ENCODE peak calls at places on chromosomes 11 and 22, in seven cellular contexts. L is transverse colon; A is spleen; T is upper lobe of left lung; C is fibroblast of lung; X is CD8-positive, alpha-beta memory T cell; G is endothelial cell of umbilical vein. W is an unnamed sample. For H3K9me3 and H3K27me3, the result is how much of the 10 kb centered on the place peaks cover.

GRCh38 chr11:9823439-9823838 is 159.6 kb downstream of the SWAP70 start:
- DNase-seq in L (no peak), A (no peak), T (no peak), C (no peak), X (no peak), G (no peak), W (no peak)

GRCh38 chr11:95688015-95688414 is 101.6 kb downstream of the FAM76B start:
- DNase-seq in L (no peak), A (no peak), T (no peak), C (no peak), X (no peak), G (no peak), W (no peak)

GRCh38 chr11:10432971-10433370 is 22.1 kb upstream of the AMPD3 start:
- DNase-seq in L (no peak), A (no peak), T (no peak), C (no peak), X (no peak), G (no peak), W (no peak)

GRCh38 chr11:45556851-45557707 is 108.3 kb downstream of the CHST1 start:
- DNase-seq in L (no peak), A (no peak), T (no peak), C (peak), X (no peak), G (no peak), W (peak)

GRCh38 chr11:117554601-117555333 is 227.1 kb downstream of the CEP164 start:
- DNase-seq in L (no peak), A (peak), T (peak), C (no peak), X (no peak), G (no peak), W (no peak)

GRCh38 chr11:11946180-11946579 is 62.2 kb downstream of the DKK3 start:
- DNase-seq in L (no peak), A (no peak), T (no peak), C (peak), X (no peak), G (no peak), W (no peak)

GRCh38 chr11:34176980-34177319 is 71.5 kb downstream of the NAT10 start:
- DNase-seq in L (no peak), A (no peak), T (no peak), C (no peak), X (no peak), G (no peak), W (peak)

GRCh38 chr22:32202539-32203180 is 2.2 kb downstream of the RFPL2 start:
- DNase-seq in L (peak), A (no peak), T (peak), C (peak), X (no peak), G (peak), W (peak)

GRCh38 chr11:31943056-31943780 is 132.1 kb upstream of the PAX6 start:
- DNase-seq in L (no peak), A (no peak), T (no peak), C (no peak), X (no peak), G (no peak), W (no peak)

GRCh38 chr11:126424471-126425039 is 69.1 kb downstream of the ST3GAL4 start:
- DNase-seq in L (no peak), A (peak), T (no peak), C (no peak), X (no peak), G (no peak), W (no peak)

GRCh38 chr11:32581556-32581955 is 2.1 kb upstream of the EIF3M start:
- DNase-seq in L (no peak), A (no peak), T (no peak), C (no peak), X (no peak), G (no peak), W (no peak)

GRCh38 chr22:36294293-36294620 is 41.3 kb downstream of the APOL1 start:
- DNase-seq in L (no peak), A (peak), T (no peak), C (no peak), X (peak), G (no peak), W (no peak)
- H3K9me3 ChIP-seq in L (under half), A (under half), T (under half), C (under half), X (under half), G (under half), W (under half)

DNA sequence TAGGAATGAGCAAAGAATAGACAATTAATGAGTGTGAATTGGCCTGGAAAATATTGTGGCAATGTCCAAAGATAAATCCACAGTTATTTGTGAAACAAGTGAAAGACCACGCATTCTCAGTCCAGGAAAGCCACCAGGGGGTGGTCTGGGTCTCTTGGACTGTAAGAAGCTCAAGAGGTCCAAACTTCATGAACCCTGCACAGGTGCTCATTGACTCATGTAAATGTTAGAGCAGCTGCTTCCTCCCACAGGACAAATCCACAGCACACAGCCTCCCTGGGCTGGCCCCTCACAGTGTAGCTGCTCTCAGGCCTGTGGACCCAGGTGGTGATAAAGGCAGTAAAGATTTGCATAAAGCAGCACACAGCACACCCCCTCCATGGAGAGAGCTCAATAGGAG is 114.0 kb downstream of the ZNF280B start:
- DNase-seq in L (peak), A (peak), T (no peak), C (no peak), X (peak), G (no peak), W (no peak)
- H3K27me3 ChIP-seq in L (under half), A (under half), T (under half), C (under half), X (under half), G (under half), W (under half)

GRCh38 chr11:115213007-115213406 is 291.2 kb downstream of the CADM1 start:
- DNase-seq in L (no peak), A (no peak), T (no peak), C (no peak), X (no peak), G (no peak), W (no peak)

GRCh38 chr11:115214644-115215305 is 289.4 kb downstream of the CADM1 start:
- DNase-seq in L (no peak), A (no peak), T (no peak), C (no peak), X (no peak), G (no peak), W (no peak)

GRCh38 chr11:115217726-115218311 is 286.4 kb downstream of the CADM1 start:
- DNase-seq in L (no peak), A (no peak), T (no peak), C (peak), X (no peak), G (no peak), W (no peak)

GRCh38 chr11:115219378-115219777 is 284.8 kb downstream of the CADM1 start:
- DNase-seq in L (no peak), A (no peak), T (no peak), C (no peak), X (no peak), G (no peak), W (no peak)

GRCh38 chr11:115215694-115216615 is 288.3 kb downstream of the CADM1 start:
- DNase-seq in L (no peak), A (no peak), T (no peak), C (no peak), X (no peak), G (no peak), W (peak)
- H3K4me3 ChIP-seq in L (no peak), A (no peak), T (no peak), C (no peak), X (no peak), G (no peak), W (no peak)

DNA sequence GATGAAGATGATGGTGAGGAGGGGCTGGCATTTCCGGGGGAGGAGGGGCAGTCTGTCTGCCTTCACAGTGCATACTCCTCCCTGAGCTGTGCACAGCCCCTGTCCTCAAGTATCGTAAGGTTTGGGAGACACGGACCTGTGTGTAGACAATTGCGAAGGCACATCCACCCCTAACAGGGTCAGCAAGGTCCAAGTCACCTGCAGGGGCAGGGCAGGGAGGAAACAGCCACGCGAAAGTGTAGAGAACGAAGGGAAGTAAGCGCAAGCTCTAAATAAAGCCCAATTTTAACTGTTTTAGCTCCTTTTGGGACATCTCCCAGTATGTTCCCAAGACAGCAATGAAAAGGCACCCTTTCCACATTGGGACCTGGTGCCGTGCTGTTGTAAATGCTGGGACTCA is 448.2 kb downstream of the TBC1D22A start:
- DNase-seq in L (no peak), A (peak), T (no peak), C (no peak), X (peak), G (no peak), W (no peak)
- H3K9me3 ChIP-seq in L (under half), A (under half), T (under half), C (under half), X (under half), G (under half), W (under half)

GRCh38 chr11:20157768-20158167 is 2.5 kb downstream of the DBX1 start:
- DNase-seq in L (no peak), A (no peak), T (no peak), C (no peak), X (no peak), G (no peak), W (no peak)

GRCh38 chr11:20161230-20161918 is 1.1 kb upstream of the DBX1 start:
- DNase-seq in L (no peak), A (no peak), T (no peak), C (peak), X (no peak), G (no peak), W (peak)

GRCh38 chr11:20158597-20159257 is 1.5 kb downstream of the DBX1 start:
- DNase-seq in L (peak), A (no peak), T (peak), C (peak), X (no peak), G (peak), W (peak)

GRCh38 chr11:20160425-20161229 is at the start of gene DBX1:
- DNase-seq in L (no peak), A (no peak), T (no peak), C (no peak), X (no peak), G (no peak), W (no peak)

GRCh38 chr11:20159680-20160381 is 444 bp downstream of the DBX1 start:
- DNase-seq in L (no peak), A (no peak), T (no peak), C (no peak), X (no peak), G (no peak), W (no peak)
- H3K27me3 ChIP-seq in L (half or more), A (half or more), T (under half), C (half or more), X (half or more), G (half or more), W (half or more)

DNA sequence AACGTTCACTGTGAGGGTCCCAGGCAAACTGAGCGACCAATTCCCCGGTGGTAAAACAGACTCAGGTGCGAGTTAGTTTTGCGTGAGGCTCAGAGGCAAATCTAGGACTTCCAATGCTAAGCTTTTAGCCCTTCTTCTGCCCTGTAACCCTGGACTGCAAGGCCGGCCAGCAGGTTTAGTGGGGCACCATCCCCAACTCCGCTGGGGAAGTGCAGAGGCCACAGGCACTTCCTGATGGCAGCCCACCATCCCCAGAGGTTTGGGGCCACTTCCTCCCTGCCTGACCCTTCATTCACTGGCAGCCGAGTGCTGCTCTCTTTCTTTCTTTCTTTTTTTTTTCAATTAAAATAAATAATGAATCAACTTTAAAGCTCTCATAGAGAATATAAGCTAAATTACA is 124.6 kb upstream of the B3GAT1 start:
- DNase-seq in L (no peak), A (no peak), T (no peak), C (no peak), X (no peak), G (no peak), W (no peak)
- H3K4me3 ChIP-seq in L (no peak), A (no peak), T (no peak), C (no peak), X (no peak), G (no peak), W (no peak)

W was measured in MG63.